ENCODE peak calls at places on chromosomes 5 and 9, in five cellular contexts. C, T, Y, W and N are unnamed samples. For H3K9me3, the result is how much of the 10 kb centered on the place peaks cover.

GRCh38 chr9:76996700-76997099 is 22.8 kb upstream of the FOXB2 start:
- DNase-seq in C (no peak), T (no peak), Y (peak), W (peak), N (no peak)

GRCh38 chr9:23557691-23558090 is 268.3 kb downstream of the ELAVL2 start:
- DNase-seq in C (no peak), T (no peak), Y (no peak), W (no peak), N (no peak)

GRCh38 chr5:104347119-104347708 is 784.6 kb upstream of the NUDT12 start:
- DNase-seq in C (no peak), T (no peak), Y (no peak), W (no peak), N (peak)

GRCh38 chr5:14445581-14446290 is 135.9 kb upstream of the OTULINL start:
- DNase-seq in C (no peak), T (no peak), Y (no peak), W (no peak), N (peak)

GRCh38 chr9:18208166-18209059 is 265.5 kb upstream of the ADAMTSL1 start:
- DNase-seq in C (peak), T (no peak), Y (peak), W (peak), N (peak)

GRCh38 chr9:99419099-99419498 is 197.0 kb downstream of the SEC61B start:
- DNase-seq in C (no peak), T (no peak), Y (no peak), W (no peak), N (no peak)

GRCh38 chr5:26864061-26864460 is 174.3 kb downstream of the CDH9 start:
- DNase-seq in C (no peak), T (no peak), Y (no peak), W (no peak), N (no peak)

GRCh38 chr9:70398145-70398556 is 16.3 kb downstream of the KLF9 start:
- DNase-seq in C (no peak), T (peak), Y (no peak), W (no peak), N (no peak)

GRCh38 chr9:108104991-108105390 is 615.4 kb upstream of the KLF4 start:
- DNase-seq in C (no peak), T (no peak), Y (no peak), W (no peak), N (no peak)

GRCh38 chr9:134571946-134572914 is 69.4 kb upstream of the COL5A1 start:
- DNase-seq in C (no peak), T (no peak), Y (no peak), W (peak), N (no peak)

GRCh38 chr5:107459637-107460036 is 211.1 kb downstream of the EFNA5 start:
- DNase-seq in C (no peak), T (no peak), Y (no peak), W (no peak), N (no peak)

GRCh38 chr9:85944672-85945071 is 3.7 kb downstream of the NAA35 start:
- DNase-seq in C (no peak), T (no peak), Y (no peak), W (no peak), N (no peak)

GRCh38 chr9:92749071-92749933 is 15.3 kb downstream of the BICD2 start:
- DNase-seq in C (no peak), T (no peak), Y (no peak), W (no peak), N (no peak)

GRCh38 chr9:89375181-89375760 is 57.0 kb downstream of the SECISBP2 start:
- DNase-seq in C (no peak), T (peak), Y (no peak), W (no peak), N (peak)

GRCh38 chr5:178831049-178831448 is 28.7 kb upstream of the ZNF354B start:
- DNase-seq in C (no peak), T (no peak), Y (no peak), W (no peak), N (no peak)

GRCh38 chr9:15543033-15543791 is 9.6 kb upstream of the CCDC171 start:
- DNase-seq in C (no peak), T (no peak), Y (no peak), W (no peak), N (no peak)

GRCh38 chr9:11335011-11335410 is 722.2 kb upstream of the PTPRD start:
- DNase-seq in C (no peak), T (no peak), Y (no peak), W (no peak), N (no peak)

GRCh38 chr9:134959126-134959970 is 41.6 kb upstream of the FCN1 start:
- DNase-seq in C (no peak), T (no peak), Y (no peak), W (no peak), N (no peak)

GRCh38 chr9:96072930-96073329 is 197.4 kb downstream of the ERCC6L2 start:
- DNase-seq in C (no peak), T (no peak), Y (no peak), W (no peak), N (no peak)
- H3K9me3 ChIP-seq in C (under half), T (under half), Y (under half), W (under half), N (under half)

DNA sequence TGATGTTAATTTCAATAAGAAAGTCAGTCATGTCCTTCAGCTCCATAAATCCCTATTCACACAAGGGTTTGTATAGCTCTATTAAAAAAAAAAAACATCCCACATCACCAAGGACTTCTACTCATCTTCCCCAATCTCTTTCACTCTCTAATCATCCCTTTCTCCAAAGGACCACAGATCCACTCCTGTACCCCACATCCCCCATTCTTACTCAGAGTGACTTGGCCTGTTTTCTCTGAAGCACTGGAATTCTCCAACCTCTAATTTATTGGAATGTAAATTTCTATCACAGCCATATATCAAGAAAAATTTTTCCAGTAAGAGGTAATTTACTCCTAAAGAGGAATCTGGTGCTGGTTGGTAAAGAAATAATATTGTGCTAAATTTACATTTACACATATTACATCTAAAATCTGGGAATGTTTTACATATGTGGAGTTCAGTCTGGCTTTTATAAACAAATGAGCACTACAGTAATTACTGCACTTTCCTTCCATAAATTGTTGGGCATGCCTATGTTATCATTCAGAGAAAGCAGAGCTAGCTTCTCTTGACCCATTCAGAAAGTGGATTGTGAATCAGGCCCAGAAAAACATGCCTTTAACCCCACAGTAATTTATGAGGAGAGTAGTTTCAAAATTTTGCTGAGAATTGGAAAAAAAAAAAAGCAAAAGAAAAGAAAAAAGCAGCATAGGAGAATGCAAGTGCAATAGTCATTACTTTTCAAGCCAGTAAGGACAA is 399.5 kb upstream of the TNC start:
- DNase-seq in C (no peak), T (no peak), Y (no peak), W (no peak), N (no peak)
- TF ChIP-seq JUN in C (no peak), T (no peak), Y (no peak), W (no peak), N (no peak)

GRCh38 chr9:112535364-112535763 is 48.7 kb downstream of the KIAA1958 start:
- DNase-seq in C (no peak), T (no peak), Y (no peak), W (no peak), N (peak)

GRCh38 chr9:112531666-112532282 is 45.1 kb downstream of the KIAA1958 start:
- DNase-seq in C (no peak), T (no peak), Y (peak), W (no peak), N (no peak)

GRCh38 chr9:112535811-112536210 is 49.2 kb downstream of the KIAA1958 start:
- DNase-seq in C (no peak), T (no peak), Y (no peak), W (no peak), N (peak)

GRCh38 chr9:112532427-112532826 is 45.8 kb downstream of the KIAA1958 start:
- DNase-seq in C (no peak), T (no peak), Y (no peak), W (no peak), N (no peak)

GRCh38 chr9:112533660-112534059 is 47.0 kb downstream of the KIAA1958 start:
- DNase-seq in C (no peak), T (no peak), Y (no peak), W (peak), N (no peak)
- H3K9me3 ChIP-seq in C (under half), T (under half), Y (under half), W (under half), N (under half)

DNA sequence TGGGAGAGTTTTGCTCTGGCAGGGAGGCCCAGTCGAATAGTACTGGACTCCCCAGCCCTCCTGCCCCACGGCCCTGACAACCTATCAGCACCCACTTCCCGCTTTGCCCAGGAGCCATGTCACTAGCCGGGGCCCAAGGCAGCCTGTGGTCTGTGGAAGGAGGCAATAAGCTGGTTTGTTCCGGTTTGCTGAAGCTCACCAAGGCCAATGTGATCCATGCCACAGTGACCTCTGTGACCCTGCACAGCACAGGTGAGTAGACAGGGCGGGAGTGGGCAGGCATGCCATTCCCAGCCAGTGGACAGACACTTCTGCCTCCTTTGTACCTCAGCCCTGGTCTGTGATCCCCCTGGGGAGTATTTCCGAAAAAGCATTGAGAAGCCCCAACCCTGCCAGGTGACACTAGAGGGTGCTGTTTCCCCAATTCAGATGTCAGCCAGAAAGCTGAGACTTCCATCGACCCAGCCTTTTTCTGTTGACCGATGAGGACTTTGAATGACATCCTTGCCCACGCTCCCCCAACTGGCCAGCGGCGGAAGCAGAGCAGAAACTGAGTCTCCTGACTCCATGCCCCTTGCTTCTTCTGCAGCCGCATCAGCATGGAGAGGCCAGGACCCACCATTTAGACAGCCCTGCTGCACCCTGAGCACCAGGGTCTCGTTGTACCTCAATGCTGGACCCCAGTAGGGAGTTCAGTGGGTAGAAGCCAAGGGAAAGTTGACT is 9.6 kb downstream of the PCYOX1L start:
- DNase-seq in C (peak), T (peak), Y (peak), W (peak), N (peak)
- TF ChIP-seq JUN in C (no peak), T (no peak), Y (no peak), W (no peak), N (no peak)

DNA sequence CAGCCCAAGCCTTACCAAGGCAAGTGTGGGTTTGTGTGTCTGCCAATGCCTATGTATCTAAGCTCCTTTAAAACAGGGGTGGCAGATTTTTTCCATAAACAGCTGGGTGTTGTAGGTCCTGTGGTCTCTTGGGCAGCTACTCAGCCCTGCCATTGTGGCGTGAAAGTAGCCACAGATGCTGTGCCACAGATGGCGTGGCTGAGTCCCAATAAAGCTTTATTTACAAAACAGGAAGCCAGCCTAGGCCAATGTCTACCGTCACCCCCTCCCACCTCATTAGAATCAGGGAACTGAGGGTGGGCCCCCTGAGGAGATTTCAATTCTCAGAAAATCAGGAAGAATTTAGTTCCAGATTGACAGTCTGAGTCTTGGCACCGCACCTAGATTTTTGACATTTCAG is 421.2 kb downstream of the IRX2 start:
- DNase-seq in C (no peak), T (no peak), Y (no peak), W (no peak), N (no peak)
- H3K9me3 ChIP-seq in C (under half), T (under half), Y (under half), W (under half), N (under half)

GRCh38 chr5:16034640-16035039 is 145.0 kb downstream of the MARCHF11 start:
- DNase-seq in C (no peak), T (no peak), Y (no peak), W (no peak), N (no peak)

GRCh38 chr5:16033196-16033925 is 146.2 kb downstream of the MARCHF11 start:
- DNase-seq in C (no peak), T (no peak), Y (no peak), W (no peak), N (no peak)

GRCh38 chr5:16037121-16037520 is 142.5 kb downstream of the MARCHF11 start:
- DNase-seq in C (no peak), T (no peak), Y (no peak), W (no peak), N (no peak)
- TF ChIP-seq JUN in C (no peak), T (no peak), Y (no peak), W (no peak), N (no peak)

GRCh38 chr9:129489838-129490582 is 130.9 kb downstream of the C9orf50 start:
- DNase-seq in C (no peak), T (peak), Y (no peak), W (no peak), N (no peak)

GRCh38 chr9:129485140-129485758 is 135.7 kb downstream of the C9orf50 start:
- DNase-seq in C (no peak), T (no peak), Y (no peak), W (no peak), N (no peak)

GRCh38 chr9:129487307-129487657 is 133.6 kb downstream of the C9orf50 start:
- DNase-seq in C (no peak), T (no peak), Y (no peak), W (no peak), N (no peak)

GRCh38 chr9:129486496-129487306 is 134.2 kb downstream of the C9orf50 start:
- DNase-seq in C (no peak), T (no peak), Y (no peak), W (no peak), N (no peak)

DNA sequence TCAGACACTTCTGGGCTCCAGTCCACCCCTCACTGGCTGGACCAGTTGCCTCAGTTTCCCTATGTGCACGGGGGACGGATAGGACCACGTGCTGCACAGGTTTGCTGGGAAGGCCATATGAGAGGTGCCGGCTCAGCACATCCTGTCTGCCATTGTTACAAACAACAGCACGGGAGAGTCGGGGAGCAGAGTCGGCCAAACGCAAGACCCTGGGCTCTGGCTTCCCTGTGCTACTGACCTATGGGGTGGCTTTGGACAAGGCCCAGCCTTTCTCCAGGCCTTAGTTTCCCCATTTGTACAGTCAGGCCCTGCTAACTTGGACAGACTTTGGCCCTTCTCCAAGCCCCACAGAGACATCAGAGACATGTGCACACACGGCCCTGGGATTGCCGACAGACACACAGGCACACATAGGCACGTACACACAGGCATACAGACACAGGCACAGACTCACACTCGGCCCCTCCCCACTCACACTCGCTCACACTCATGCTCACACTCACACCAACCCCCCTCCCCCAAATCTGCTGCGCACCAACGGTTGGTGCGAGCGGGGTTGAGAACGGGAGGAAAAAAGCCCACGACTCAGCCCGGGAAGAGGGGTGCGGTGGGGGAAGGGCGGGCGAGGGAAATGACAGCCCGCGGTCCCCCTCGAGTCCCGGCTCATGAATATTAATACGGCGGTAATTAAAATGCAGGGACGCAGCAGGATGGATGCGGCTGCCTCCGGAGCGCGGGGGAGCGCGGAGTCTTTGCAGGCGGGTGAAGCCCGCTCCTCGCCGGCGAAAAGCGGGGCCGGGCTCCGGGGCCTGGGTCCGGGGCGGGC is 133.0 kb downstream of the C9orf50 start:
- DNase-seq in C (no peak), T (peak), Y (no peak), W (no peak), N (peak)
- H3K9me3 ChIP-seq in C (under half), T (under half), Y (under half), W (under half), N (under half)

GRCh38 chr5:124742983-124743533 is 3.4 kb downstream of the ZNF608 start:
- DNase-seq in C (no peak), T (no peak), Y (peak), W (peak), N (peak)

GRCh38 chr5:124743534-124744169 is 2.8 kb downstream of the ZNF608 start:
- DNase-seq in C (no peak), T (no peak), Y (no peak), W (peak), N (no peak)

GRCh38 chr5:124745367-124746251 is 830 bp downstream of the ZNF608 start:
- DNase-seq in C (no peak), T (no peak), Y (no peak), W (no peak), N (peak)

GRCh38 chr5:124742521-124742920 is 3.9 kb downstream of the ZNF608 start:
- DNase-seq in C (no peak), T (no peak), Y (no peak), W (no peak), N (no peak)

GRCh38 chr5:124744170-124744911 is 2.1 kb downstream of the ZNF608 start:
- DNase-seq in C (no peak), T (no peak), Y (no peak), W (peak), N (peak)
- TF ChIP-seq JUN in C (no peak), T (no peak), Y (no peak), W (no peak), N (no peak)

GRCh38 chr5:2261002-2261703 is 378.4 kb upstream of the IRX4 start:
- DNase-seq in C (no peak), T (no peak), Y (no peak), W (no peak), N (no peak)

GRCh38 chr5:2260211-2260985 is 377.7 kb upstream of the IRX4 start:
- DNase-seq in C (no peak), T (no peak), Y (no peak), W (no peak), N (no peak)

GRCh38 chr5:2257326-2258244 is 374.9 kb upstream of the IRX4 start:
- DNase-seq in C (no peak), T (no peak), Y (no peak), W (no peak), N (no peak)

GRCh38 chr5:2258861-2259260 is 376.1 kb upstream of the IRX4 start:
- DNase-seq in C (no peak), T (no peak), Y (no peak), W (no peak), N (no peak)

GRCh38 chr5:2259494-2260107 is 376.9 kb upstream of the IRX4 start:
- DNase-seq in C (no peak), T (no peak), Y (no peak), W (no peak), N (no peak)
- H3K9me3 ChIP-seq in C (under half), T (under half), Y (under half), W (under half), N (under half)

GRCh38 chr5:7518947-7519560 is 123.1 kb downstream of the ADCY2 start:
- DNase-seq in C (no peak), T (no peak), Y (no peak), W (peak), N (no peak)
- TF ChIP-seq JUN in C (no peak), T (no peak), Y (no peak), W (no peak), N (no peak)